ENCODE peak calls at places on chromosome 18, in ten cellular contexts. F, G, Z, X, L, D, E, S, R and C are unnamed samples.

GRCh38 chr18:22169011-22169888 is at the start of gene GATA6:
- DNase-seq in F (peak), G (peak), Z (peak), X (peak), L (peak), D (peak), E (peak), S (peak), R (peak), C (peak)

GRCh38 chr18:69528439-69528838 is 127.8 kb downstream of the DOK6 start:
- DNase-seq in F (no peak), G (peak), Z (no peak), X (no peak), L (no peak), D (no peak), E (no peak), S (no peak), R (no peak), C (no peak)

GRCh38 chr18:44949967-44950366 is 269.3 kb downstream of the SETBP1 start:
- DNase-seq in F (no peak), G (no peak), Z (no peak), X (no peak), L (no peak), D (no peak), E (no peak), S (no peak), R (no peak), C (no peak)

GRCh38 chr18:72652990-72653593 is 109.0 kb upstream of the CBLN2 start:
- DNase-seq in F (peak), G (peak), Z (peak), X (peak), L (peak), D (no peak), E (peak), S (peak), R (peak), C (peak)

GRCh38 chr18:21298351-21298750 is 56.3 kb downstream of the GREB1L start:
- DNase-seq in F (no peak), G (peak), Z (no peak), X (no peak), L (no peak), D (no peak), E (no peak), S (no peak), R (no peak), C (no peak)

GRCh38 chr18:8972116-8972515 is 130.4 kb upstream of the NDUFV2 start:
- DNase-seq in F (no peak), G (no peak), Z (no peak), X (no peak), L (no peak), D (no peak), E (no peak), S (no peak), R (no peak), C (no peak)

GRCh38 chr18:70075906-70076305 is 128.2 kb upstream of the CD226 start:
- DNase-seq in F (no peak), G (no peak), Z (no peak), X (no peak), L (no peak), D (no peak), E (no peak), S (no peak), R (no peak), C (no peak)

GRCh38 chr18:34999734-35000397 is 41.3 kb upstream of the MAPRE2 start:
- DNase-seq in F (peak), G (no peak), Z (no peak), X (no peak), L (no peak), D (no peak), E (no peak), S (no peak), R (peak), C (peak)

GRCh38 chr18:60978338-60978737 is 354.9 kb upstream of the CDH20 start:
- DNase-seq in F (no peak), G (peak), Z (no peak), X (no peak), L (no peak), D (no peak), E (no peak), S (no peak), R (no peak), C (no peak)

GRCh38 chr18:48010264-48010663 is 79.8 kb upstream of the SMAD2 start:
- DNase-seq in F (no peak), G (no peak), Z (no peak), X (no peak), L (no peak), D (no peak), E (no peak), S (no peak), R (no peak), C (no peak)

GRCh38 chr18:76686737-76687231 is 135.6 kb upstream of the ZNF236 start:
- DNase-seq in F (peak), G (peak), Z (peak), X (peak), L (no peak), D (peak), E (peak), S (peak), R (peak), C (peak)

GRCh38 chr18:13611616-13612110 is 114.7 kb downstream of the FAM210A start:
- DNase-seq in F (no peak), G (peak), Z (no peak), X (peak), L (no peak), D (no peak), E (peak), S (peak), R (no peak), C (no peak)

GRCh38 chr18:32469190-32469611 is 1.5 kb downstream of the GAREM1 start:
- DNase-seq in F (peak), G (peak), Z (peak), X (peak), L (no peak), D (peak), E (peak), S (peak), R (peak), C (no peak)

GRCh38 chr18:47087676-47088075 is 52.3 kb upstream of the ELOA2 start:
- DNase-seq in F (no peak), G (no peak), Z (no peak), X (no peak), L (no peak), D (no peak), E (no peak), S (no peak), R (no peak), C (no peak)

GRCh38 chr18:63138469-63139340 is 180.9 kb downstream of the BCL2 start:
- DNase-seq in F (no peak), G (no peak), Z (no peak), X (no peak), L (no peak), D (no peak), E (peak), S (no peak), R (no peak), C (peak)

GRCh38 chr18:33010149-33010548 is 237.3 kb upstream of the KLHL14 start:
- DNase-seq in F (no peak), G (peak), Z (no peak), X (no peak), L (no peak), D (no peak), E (no peak), S (no peak), R (no peak), C (no peak)

GRCh38 chr18:36527740-36528455 is 230.4 kb downstream of the FHOD3 start:
- DNase-seq in F (no peak), G (no peak), Z (peak), X (peak), L (no peak), D (no peak), E (no peak), S (no peak), R (no peak), C (no peak)

GRCh38 chr18:45456076-45457066 is 158.9 kb upstream of the SLC14A2 start:
- DNase-seq in F (no peak), G (no peak), Z (no peak), X (no peak), L (no peak), D (peak), E (no peak), S (no peak), R (no peak), C (peak)

GRCh38 chr18:72783517-72783916 is 84.3 kb downstream of the NETO1 start:
- DNase-seq in F (no peak), G (no peak), Z (no peak), X (no peak), L (no peak), D (no peak), E (no peak), S (no peak), R (no peak), C (no peak)

GRCh38 chr18:8721716-8722115 is 16.4 kb downstream of the MTCL1 start:
- DNase-seq in F (no peak), G (peak), Z (peak), X (no peak), L (no peak), D (no peak), E (no peak), S (peak), R (no peak), C (no peak)